ENCODE peak calls at places on chromosomes 2 and 18, in seven cellular contexts. H is cardiac muscle cell, G is astrocyte of the spinal cord, W is epithelial cell of esophagus, Y is AG10803, Z is kidney epithelial cell, O is tibial artery. K is an unnamed sample.

GRCh38 chr2:188203756-188204155 is 87.9 kb upstream of the GULP1 start:
- DNase-seq in H (no peak), G (no peak), W (no peak), Y (peak), Z (no peak), O (no peak), K (peak)

GRCh38 chr18:78772369-78773302 is 207.0 kb upstream of the SALL3 start:
- DNase-seq in H (no peak), G (no peak), W (no peak), Y (no peak), Z (no peak), O (no peak), K (no peak)

GRCh38 chr2:9092383-9093282 is 89.1 kb upstream of the MBOAT2 start:
- DNase-seq in H (no peak), G (no peak), W (no peak), Y (no peak), Z (no peak), O (no peak), K (no peak)

GRCh38 chr2:8586397-8587051 is 95.3 kb upstream of the ID2 start:
- DNase-seq in H (no peak), G (no peak), W (no peak), Y (no peak), Z (no peak), O (no peak), K (no peak)

GRCh38 chr2:145055651-145056050 is 535.7 kb upstream of the ZEB2 start:
- DNase-seq in H (no peak), G (no peak), W (peak), Y (no peak), Z (no peak), O (no peak), K (no peak)

GRCh38 chr2:37230581-37230980 is 815 bp downstream of the CEBPZ start:
- DNase-seq in H (peak), G (no peak), W (peak), Y (peak), Z (no peak), O (no peak), K (peak)

GRCh38 chr2:9152975-9153402 is 53.6 kb upstream of the ASAP2 start:
- DNase-seq in H (peak), G (no peak), W (no peak), Y (peak), Z (no peak), O (no peak), K (peak)

GRCh38 chr2:46040563-46041155 is 256.5 kb upstream of the EPAS1 start:
- DNase-seq in H (no peak), G (no peak), W (no peak), Y (no peak), Z (no peak), O (no peak), K (no peak)

GRCh38 chr2:152546230-152546837 is 170.9 kb downstream of the PRPF40A start:
- DNase-seq in H (no peak), G (no peak), W (no peak), Y (no peak), Z (no peak), O (no peak), K (no peak)

GRCh38 chr18:80245781-80246655 is 1.3 kb downstream of the PARD6G start:
- DNase-seq in H (peak), G (no peak), W (peak), Y (no peak), Z (no peak), O (no peak), K (no peak)

GRCh38 chr18:56641714-56642331 is 3.4 kb upstream of the TXNL1 start:
- DNase-seq in H (no peak), G (peak), W (peak), Y (peak), Z (no peak), O (no peak), K (peak)

GRCh38 chr2:72220170-72220569 is 72.5 kb upstream of the CYP26B1 start:
- DNase-seq in H (peak), G (no peak), W (no peak), Y (no peak), Z (no peak), O (no peak), K (no peak)

GRCh38 chr18:54983041-54983686 is 23.9 kb upstream of the CCDC68 start:
- DNase-seq in H (peak), G (peak), W (peak), Y (peak), Z (peak), O (no peak), K (peak)

GRCh38 chr2:3959372-3959771 is 256.0 kb downstream of the DCDC2C start:
- DNase-seq in H (peak), G (peak), W (peak), Y (peak), Z (no peak), O (no peak), K (peak)

GRCh38 chr2:36371963-36372391 is 16.4 kb downstream of the CRIM1 start:
- DNase-seq in H (no peak), G (peak), W (peak), Y (peak), Z (peak), O (no peak), K (peak)

GRCh38 chr2:232367016-232367415 is 11.5 kb upstream of the ALPP start:
- DNase-seq in H (no peak), G (no peak), W (no peak), Y (no peak), Z (no peak), O (no peak), K (no peak)

GRCh38 chr2:212912445-212913103 is 238.8 kb downstream of the IKZF2 start:
- DNase-seq in H (no peak), G (peak), W (peak), Y (peak), Z (peak), O (no peak), K (peak)

GRCh38 chr2:221570321-221571107 is 1.6 kb downstream of the EPHA4 start:
- DNase-seq in H (peak), G (peak), W (peak), Y (peak), Z (no peak), O (no peak), K (peak)

GRCh38 chr2:226495466-226496161 is 304.0 kb downstream of the IRS1 start:
- DNase-seq in H (no peak), G (no peak), W (no peak), Y (no peak), Z (no peak), O (no peak), K (no peak)

GRCh38 chr2:28035163-28035690 is 144.7 kb downstream of the BABAM2 start:
- DNase-seq in H (no peak), G (no peak), W (no peak), Y (no peak), Z (no peak), O (no peak), K (no peak)

GRCh38 chr2:183284606-183285005 is 160.4 kb downstream of the NUP35 start:
- DNase-seq in H (no peak), G (peak), W (peak), Y (peak), Z (no peak), O (no peak), K (peak)

GRCh38 chr2:145344076-145344724 is 824.3 kb upstream of the ZEB2 start:
- DNase-seq in H (no peak), G (peak), W (no peak), Y (peak), Z (no peak), O (no peak), K (peak)

GRCh38 chr2:165016772-165017411 is 61.6 kb upstream of the SLC38A11 start:
- DNase-seq in H (peak), G (peak), W (peak), Y (peak), Z (no peak), O (no peak), K (peak)

GRCh38 chr2:222864296-222864695 is 3.5 kb downstream of the ACSL3 start:
- DNase-seq in H (no peak), G (peak), W (peak), Y (peak), Z (no peak), O (no peak), K (peak)

GRCh38 chr2:55581435-55581834 is 36.0 kb downstream of the PPP4R3B start:
- DNase-seq in H (no peak), G (no peak), W (peak), Y (no peak), Z (no peak), O (no peak), K (no peak)

GRCh38 chr2:134127496-134127895 is 126.4 kb upstream of the MGAT5 start:
- DNase-seq in H (no peak), G (no peak), W (no peak), Y (no peak), Z (no peak), O (no peak), K (no peak)

GRCh38 chr2:15894459-15895144 is 45.7 kb upstream of the MYCN start:
- DNase-seq in H (no peak), G (no peak), W (no peak), Y (no peak), Z (no peak), O (no peak), K (no peak)

GRCh38 chr2:53315170-53315569 is 452.4 kb upstream of the CHAC2 start:
- DNase-seq in H (no peak), G (no peak), W (peak), Y (no peak), Z (no peak), O (no peak), K (no peak)

GRCh38 chr2:60796573-60797509 is 40.8 kb downstream of the PAPOLG start:
- DNase-seq in H (no peak), G (no peak), W (no peak), Y (no peak), Z (no peak), O (no peak), K (peak)

GRCh38 chr2:206212673-206213513 is 53.2 kb downstream of the EEF1B2 start:
- DNase-seq in H (peak), G (peak), W (no peak), Y (peak), Z (no peak), O (no peak), K (peak)
- H3K4me3 ChIP-seq in H (no peak), G (peak), W (peak), Y (peak), Z (peak), O (no peak), K (peak)

GRCh38 chr2:239260546-239261327 is 140.1 kb downstream of the HDAC4 start:
- DNase-seq in H (no peak), G (no peak), W (no peak), Y (no peak), Z (no peak), O (no peak), K (no peak)

GRCh38 chr2:239259603-239260298 is 141.1 kb downstream of the HDAC4 start:
- DNase-seq in H (no peak), G (no peak), W (no peak), Y (no peak), Z (no peak), O (no peak), K (no peak)

GRCh38 chr2:239257511-239257937 is 143.3 kb downstream of the HDAC4 start:
- DNase-seq in H (no peak), G (peak), W (peak), Y (peak), Z (peak), O (no peak), K (peak)

GRCh38 chr2:239258248-239258647 is 142.6 kb downstream of the HDAC4 start:
- DNase-seq in H (no peak), G (no peak), W (no peak), Y (no peak), Z (no peak), O (no peak), K (no peak)

GRCh38 chr2:239259173-239259572 is 141.6 kb downstream of the HDAC4 start:
- DNase-seq in H (no peak), G (no peak), W (no peak), Y (no peak), Z (no peak), O (no peak), K (no peak)
- TF ChIP-seq CTCF in H (no peak), G (no peak), W (no peak), Y (no peak), Z (no peak), O (no peak), K (no peak)

GRCh38 chr2:13006829-13007715 is 290.3 kb downstream of the TRIB2 start:
- DNase-seq in H (peak), G (peak), W (peak), Y (peak), Z (peak), O (peak), K (peak)
- H3K4me3 ChIP-seq in H (no peak), G (peak), W (no peak), Y (no peak), Z (no peak), O (no peak), K (peak)

GRCh38 chr2:31675485-31675901 is 94.8 kb upstream of the SRD5A2 start:
- DNase-seq in H (peak), G (no peak), W (no peak), Y (no peak), Z (no peak), O (no peak), K (no peak)
- TF ChIP-seq CTCF in H (no peak), G (no peak), W (no peak), Y (no peak), Z (no peak), O (no peak), K (no peak)

GRCh38 chr2:2523395-2524339 is 192.6 kb upstream of the MYT1L start:
- DNase-seq in H (no peak), G (no peak), W (no peak), Y (no peak), Z (no peak), O (no peak), K (no peak)
- H3K4me3 ChIP-seq in H (no peak), G (no peak), W (no peak), Y (no peak), Z (no peak), O (no peak), K (no peak)

GRCh38 chr2:48566582-48566981 is 36.6 kb downstream of the STON1 start:
- DNase-seq in H (no peak), G (peak), W (peak), Y (peak), Z (no peak), O (no peak), K (peak)
- TF ChIP-seq CTCF in H (peak), G (peak), W (peak), Y (peak), Z (peak), O (no peak), K (peak)

GRCh38 chr2:49619804-49620203 is 465.5 kb upstream of the FSHR start:
- DNase-seq in H (no peak), G (no peak), W (peak), Y (no peak), Z (no peak), O (no peak), K (peak)
- H3K4me3 ChIP-seq in H (no peak), G (no peak), W (no peak), Y (no peak), Z (no peak), O (no peak), K (no peak)

GRCh38 chr18:21914739-21915319 is 174.2 kb downstream of the MIB1 start:
- DNase-seq in H (peak), G (peak), W (peak), Y (peak), Z (no peak), O (no peak), K (peak)
- TF ChIP-seq CTCF in H (peak), G (peak), W (peak), Y (peak), Z (peak), O (peak), K (peak)

DNA sequence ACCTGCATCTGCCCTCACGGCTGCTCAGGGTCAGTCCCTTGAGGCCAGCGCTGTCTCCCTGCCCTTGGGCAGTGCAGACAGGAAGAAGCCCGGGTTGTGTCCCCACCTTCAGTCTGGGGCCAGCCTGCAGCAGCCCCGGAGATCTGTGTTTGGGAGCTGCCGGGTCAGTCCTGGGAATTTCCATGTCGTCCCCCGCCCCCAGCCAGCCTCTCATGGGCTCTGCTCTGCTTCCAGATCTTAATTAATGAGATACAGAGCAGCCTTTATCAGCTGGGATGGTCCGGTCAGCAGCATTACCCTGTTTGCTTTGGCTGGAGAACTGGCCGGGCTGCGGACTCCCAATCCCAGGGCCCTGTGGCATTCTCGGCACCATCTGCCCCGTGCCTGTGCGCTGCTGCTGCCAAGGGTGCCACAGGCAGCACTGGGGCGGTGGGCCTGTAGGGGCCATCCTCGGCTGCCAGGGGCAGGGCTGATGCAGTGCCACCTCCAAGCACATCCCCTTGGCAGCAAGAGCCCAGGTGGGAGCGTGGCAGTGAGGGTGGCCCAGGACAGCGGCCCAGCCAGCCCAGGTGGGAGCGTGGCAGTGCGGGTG is 2.4 kb downstream of the BOK start:
- DNase-seq in H (no peak), G (no peak), W (no peak), Y (no peak), Z (no peak), O (no peak), K (peak)
- H3K4me3 ChIP-seq in H (no peak), G (no peak), W (peak), Y (peak), Z (no peak), O (no peak), K (peak)

DNA sequence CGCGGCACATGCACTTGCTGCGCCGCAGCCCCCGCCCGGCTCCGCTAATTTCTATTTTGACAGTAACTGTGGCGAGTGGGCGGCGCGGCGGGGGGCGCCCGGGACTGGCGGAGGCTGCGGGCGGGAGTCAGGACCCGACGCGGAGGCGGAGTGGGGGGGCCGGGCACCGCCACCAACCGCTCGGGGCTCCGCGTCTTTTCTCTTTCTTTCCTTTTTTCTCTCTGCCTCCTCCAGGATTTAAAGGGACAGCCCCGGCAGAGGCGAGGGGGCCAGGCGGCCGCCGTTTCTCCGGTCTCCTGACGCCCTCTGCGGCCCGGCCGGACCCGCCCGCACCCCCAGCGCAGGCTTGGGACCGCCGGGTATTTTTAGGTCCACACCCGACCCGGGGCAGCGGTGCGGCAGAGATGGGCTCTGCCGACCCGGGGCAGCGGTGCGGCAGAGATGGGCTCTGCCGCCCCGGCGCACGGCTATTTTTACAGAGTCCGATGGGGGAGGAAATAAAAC is 460 bp upstream of the ZBTB7C start:
- DNase-seq in H (peak), G (no peak), W (no peak), Y (no peak), Z (no peak), O (peak), K (no peak)
- TF ChIP-seq CTCF in H (no peak), G (no peak), W (no peak), Y (no peak), Z (peak), O (no peak), K (no peak)